ENCODE peak calls at places on chromosomes 7 and 10, in ten cellular contexts. K is type B pancreatic cell; I is NB4; D is AG04450; H is activated CD8-positive, alpha-beta T cell treated with anti-CD3 and anti-CD28 coated beads for 36 hours; S is astrocyte of the spinal cord; T is fibroblast of villous mesenchyme; C is B cell; P is GM12878; V is fibroblast of mammary gland. O is an unnamed sample.

GRCh38 chr10:7767209-7767608 is 20.6 kb downstream of the KIN start:
- DNase-seq in I (no peak), D (peak; percentile 78), C (no peak), V (peak; percentile 91), K (no peak), H (no peak), P (no peak), S (peak; percentile 86), T (peak; percentile 14), O (peak; percentile 36)

GRCh38 chr10:97542169-97543024 is 30.2 kb upstream of the ANKRD2 start:
- DNase-seq in T (peak; percentile 93), H (peak; percentile 63), I (peak; percentile 78), S (peak; percentile 97), V (peak; percentile 98), D (peak; percentile 81), K (no peak), C (no peak), P (no peak), O (peak; percentile 80)

GRCh38 chr7:23247602-23248335 is 1.2 kb downstream of the GPNMB start:
- DNase-seq in I (peak; percentile 81), K (no peak), S (no peak), D (no peak), V (peak; percentile 23), P (no peak), T (no peak), C (peak; percentile 54), H (no peak), O (no peak)

GRCh38 chr7:150968698-150969482 is 9.2 kb downstream of the KCNH2 start:
- DNase-seq in S (no peak), C (no peak), V (no peak), P (no peak), T (no peak), D (no peak), I (peak; percentile 58), K (no peak), H (no peak), O (no peak)

GRCh38 chr7:40903872-40904271 is 769.1 kb downstream of the SUGCT start:
- DNase-seq in V (no peak), I (no peak), H (no peak), D (no peak), T (no peak), C (no peak), P (no peak), K (no peak), S (no peak), O (no peak)

GRCh38 chr10:28367865-28368541 is 65.1 kb upstream of the MPP7 start:
- DNase-seq in V (peak; percentile 3), T (no peak), K (no peak), P (peak; percentile 68), H (peak; percentile 75), D (no peak), I (peak; percentile 30), C (peak; percentile 78), S (no peak), O (no peak)

GRCh38 chr7:78542981-78543380 is 744.4 kb downstream of the PHTF2 start:
- DNase-seq in T (no peak), C (no peak), I (no peak), K (no peak), D (no peak), V (no peak), P (no peak), S (no peak), H (no peak), O (no peak)

GRCh38 chr10:104642311-104643022 is 1.4 kb downstream of the SORCS3 start:
- DNase-seq in T (no peak), P (no peak), S (peak; percentile 12), I (no peak), K (peak; percentile 85), H (peak; percentile 49), C (peak; percentile 24), D (no peak), V (peak; percentile 17), O (no peak)

GRCh38 chr7:47252706-47253105 is 329.2 kb downstream of the TNS3 start:
- DNase-seq in P (no peak), K (no peak), S (no peak), V (no peak), T (no peak), I (no peak), H (no peak), D (no peak), C (no peak), O (no peak)

GRCh38 chr10:125000366-125001312 is 58.7 kb downstream of the ZRANB1 start:
- DNase-seq in P (no peak), K (peak; percentile 62), H (no peak), C (peak; percentile 17), T (peak; percentile 56), I (no peak), D (no peak), V (no peak), S (peak; percentile 45), O (no peak)

GRCh38 chr10:113051456-113051855 is 101.4 kb downstream of the TCF7L2 start:
- DNase-seq in P (no peak), H (no peak), I (no peak), C (no peak), S (no peak), K (no peak), D (no peak), T (no peak), V (no peak), O (no peak)

GRCh38 chr10:78899996-78900714 is 168.6 kb upstream of the ZMIZ1 start:
- DNase-seq in V (peak; percentile 30), D (no peak), I (no peak), K (peak; percentile 52), T (no peak), P (no peak), H (no peak), S (no peak), C (no peak), O (no peak)

GRCh38 chr7:75642810-75643486 is 95.8 kb downstream of the HIP1 start:
- DNase-seq in I (peak; percentile 90), T (peak; percentile 62), D (peak; percentile 10), H (peak; percentile 83), S (peak; percentile 55), C (peak; percentile 77), V (peak; percentile 75), K (no peak), P (peak; percentile 39), O (peak; percentile 60)

GRCh38 chr10:32132357-32132756 is 76.1 kb upstream of the KIF5B start:
- DNase-seq in C (no peak), S (no peak), I (no peak), D (no peak), V (no peak), H (no peak), T (no peak), P (no peak), K (no peak), O (no peak)

GRCh38 chr10:61175331-61175730 is 231.3 kb upstream of the RHOBTB1 start:
- DNase-seq in T (peak; percentile 45), D (no peak), H (no peak), V (peak; percentile 78), C (no peak), P (no peak), I (no peak), K (no peak), S (peak; percentile 63), O (no peak)

GRCh38 chr10:43458227-43458626 is 21.3 kb downstream of the ZNF487 start:
- DNase-seq in T (no peak), K (no peak), I (no peak), V (no peak), D (no peak), S (no peak), P (no peak), C (no peak), H (no peak), O (no peak)

GRCh38 chr7:30068117-30068516 is 39.9 kb downstream of the PLEKHA8 start:
- DNase-seq in D (peak; percentile 39), I (no peak), S (peak; percentile 68), K (no peak), T (peak; percentile 84), H (no peak), P (no peak), C (no peak), V (peak; percentile 85), O (peak; percentile 82)

GRCh38 chr10:95360122-95360715 is 69.4 kb upstream of the PDLIM1 start:
- DNase-seq in C (no peak), K (no peak), P (no peak), H (no peak), V (peak; percentile 37), T (peak; percentile 38), S (no peak), D (no peak), I (peak; percentile 33), O (peak; percentile 18)

DNA sequence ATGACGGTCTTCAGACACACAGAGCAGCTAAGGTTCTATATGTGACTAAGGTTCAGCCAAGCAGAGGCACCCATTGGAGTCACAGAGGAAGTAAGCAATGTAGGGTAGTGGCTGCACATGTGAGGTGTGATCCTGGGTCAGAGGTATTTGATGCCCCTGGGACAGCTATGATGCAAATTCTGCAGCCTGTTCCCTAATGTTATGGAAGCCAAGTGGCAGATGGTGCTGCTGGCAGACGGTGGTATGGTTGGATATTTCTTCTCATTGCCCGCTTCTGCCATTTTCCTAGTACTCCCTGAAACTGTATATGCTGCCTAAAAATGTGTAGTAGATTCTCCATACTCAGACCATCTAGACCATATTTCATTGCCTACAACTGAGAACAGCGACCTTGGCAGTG is 7.2 kb downstream of the TAS2R16 start:
- DNase-seq in K (no peak), I (no peak), H (no peak), C (no peak), T (no peak), S (no peak), P (no peak), V (no peak), D (no peak), O (no peak)
- TF ChIP-seq CTCF in K (no peak), I (no peak), H (no peak), C (no peak), T (no peak), S (no peak), P (no peak), V (no peak), D (no peak), O (no peak)

DNA sequence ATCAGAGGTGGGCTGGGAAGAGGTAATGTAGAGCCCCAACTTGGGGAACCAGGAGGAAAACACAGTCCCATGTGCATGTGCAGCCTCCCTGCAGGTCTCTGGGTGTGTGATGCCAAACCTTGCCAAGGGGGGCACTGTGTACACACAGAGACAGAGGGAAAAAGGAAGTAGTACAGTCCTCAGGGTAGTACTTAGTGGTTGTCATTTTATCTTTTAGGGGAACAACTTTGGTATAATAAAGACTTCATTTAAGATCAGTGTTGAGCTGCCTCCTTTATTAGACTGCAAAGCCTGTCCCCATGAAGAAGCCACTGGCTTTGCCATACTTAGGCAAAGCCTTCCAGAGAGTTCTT is 151.8 kb downstream of the CDH23 start:
- DNase-seq in C (no peak), S (peak; percentile 22), I (peak; percentile 78), V (peak; percentile 18), D (no peak), H (peak; percentile 40), K (no peak), T (no peak), P (no peak), O (no peak)
- TF ChIP-seq CTCF in C (peak; percentile 19), S (peak; percentile 55), I (peak; percentile 88), V (peak; percentile 43), D (peak; percentile 43), H (peak; percentile 21), K (peak; percentile 73), T (peak; percentile 23), P (peak; percentile 37), O (peak; percentile 71)

GRCh38 chr7:55144333-55144954 is 125.6 kb downstream of the EGFR start:
- DNase-seq in S (no peak), K (no peak), I (peak; percentile 35), C (no peak), V (no peak), D (no peak), H (peak; percentile 17), P (no peak), T (no peak), O (no peak)
- TF ChIP-seq CTCF in S (peak; percentile 25), K (peak; percentile 51), I (peak; percentile 51), C (no peak), V (peak; percentile 22), D (peak; percentile 26), H (no peak), P (peak; percentile 23), T (peak; percentile 44), O (peak; percentile 63)

GRCh38 chr7:24502135-24502488 is 71.1 kb upstream of the PALS2 start:
- DNase-seq in C (no peak), V (peak; percentile 51), S (no peak), H (no peak), D (no peak), T (no peak), K (no peak), P (no peak), I (no peak), O (no peak)
- TF ChIP-seq CTCF in C (no peak), V (no peak), S (no peak), H (no peak), D (no peak), T (no peak), K (no peak), P (no peak), I (no peak), O (no peak)

O was measured in HFFc6.